ENCODE peak calls at places on chromosome 17, in four cellular contexts. X is mesendoderm, K is fibroblast of lung, H is A549. D is an unnamed sample. For H3K4me1, the result is how much of the 10 kb centered on the place peaks cover.

GRCh38 chr17:38341035-38341721 is 2.6 kb downstream of the GPR179 start:
- DNase-seq in X (peak), H (no peak), K (no peak), D (no peak)

GRCh38 chr17:27038676-27039075 is 255.2 kb upstream of the WSB1 start:
- DNase-seq in H (no peak), K (no peak), X (peak), D (no peak)

GRCh38 chr17:64196626-64197025 is 66.4 kb downstream of the TEX2 start:
- DNase-seq in K (peak), X (no peak), H (no peak), D (no peak)

GRCh38 chr17:58215685-58216084 is 3.4 kb downstream of the MKS1 start:
- DNase-seq in H (no peak), K (no peak), X (peak), D (no peak)

GRCh38 chr17:49574283-49574892 is 1.3 kb upstream of the NXPH3 start:
- DNase-seq in X (no peak), K (no peak), H (no peak), D (no peak)

GRCh38 chr17:37025847-37026533 is 77.2 kb downstream of the AATF start:
- DNase-seq in K (no peak), H (no peak), X (no peak), D (no peak)

GRCh38 chr17:841313-841712 is 59.2 kb downstream of the MRM3 start:
- DNase-seq in X (no peak), H (no peak), K (no peak), D (no peak)

GRCh38 chr17:77458202-77459017 is 317.6 kb downstream of the SEC14L1 start:
- DNase-seq in K (no peak), X (no peak), H (no peak), D (no peak)

GRCh38 chr17:38469875-38470274 is 41.6 kb downstream of the ARHGAP23 start:
- DNase-seq in K (peak), X (peak), H (no peak), D (no peak)

GRCh38 chr17:55410722-55411462 is 10.7 kb downstream of the MMD start:
- DNase-seq in X (no peak), K (no peak), H (no peak), D (no peak)

GRCh38 chr17:20988896-20989295 is 53.9 kb downstream of the USP22 start:
- DNase-seq in K (no peak), X (no peak), H (no peak), D (no peak)

GRCh38 chr17:56110463-56111138 is 42.7 kb upstream of the ANKFN1 start:
- DNase-seq in K (no peak), H (no peak), X (no peak), D (no peak)

GRCh38 chr17:82236142-82236971 is 7.5 kb downstream of the SLC16A3 start:
- DNase-seq in H (peak), X (peak), K (peak), D (no peak)

GRCh38 chr17:75152971-75153853 is 1.1 kb downstream of the JPT1 start:
- DNase-seq in K (peak), X (peak), H (peak), D (no peak)

GRCh38 chr17:45143767-45144198 is 4.5 kb upstream of the HEXIM1 start:
- DNase-seq in H (no peak), X (peak), K (peak), D (no peak)

GRCh38 chr17:47635734-47636133 is 14.0 kb upstream of the KPNB1 start:
- DNase-seq in H (no peak), K (no peak), X (no peak), D (no peak)

GRCh38 chr17:57834146-57834741 is 15.6 kb downstream of the MRPS23 start:
- DNase-seq in X (peak), K (peak), H (no peak), D (no peak)

GRCh38 chr17:75250009-75250471 is 11.4 kb downstream of the GGA3 start:
- DNase-seq in K (peak), H (no peak), X (no peak), D (no peak)

GRCh38 chr17:48646183-48647102 is 20.3 kb upstream of the HOXB9 start:
- DNase-seq in H (peak), K (no peak), X (peak), D (no peak)

GRCh38 chr17:80219777-80220708 is at the start of the genes SGSH and SLC26A11:
- DNase-seq in X (peak), H (peak), K (peak), D (peak)

GRCh38 chr17:27226611-27227234 is 67.2 kb upstream of the WSB1 start:
- DNase-seq in H (no peak), X (no peak), K (peak), D (no peak)

GRCh38 chr17:75034236-75034908 is 12.4 kb downstream of the ATP5PD start:
- DNase-seq in X (peak), H (peak), K (peak), D (peak)

GRCh38 chr17:78133971-78134898 is 3.7 kb downstream of the TMC8 start:
- DNase-seq in H (peak), K (no peak), X (peak), D (peak)

GRCh38 chr17:63740464-63741181 is 976 bp downstream of the STRADA start:
- DNase-seq in H (no peak), K (peak), X (peak), D (no peak)

GRCh38 chr17:58337126-58337599 is 8.6 kb upstream of the TSPOAP1 start:
- DNase-seq in X (peak), K (no peak), H (no peak), D (no peak)

GRCh38 chr17:12463102-12463501 is 202.6 kb upstream of the MYOCD start:
- DNase-seq in X (no peak), K (peak), H (no peak), D (no peak)

DNA sequence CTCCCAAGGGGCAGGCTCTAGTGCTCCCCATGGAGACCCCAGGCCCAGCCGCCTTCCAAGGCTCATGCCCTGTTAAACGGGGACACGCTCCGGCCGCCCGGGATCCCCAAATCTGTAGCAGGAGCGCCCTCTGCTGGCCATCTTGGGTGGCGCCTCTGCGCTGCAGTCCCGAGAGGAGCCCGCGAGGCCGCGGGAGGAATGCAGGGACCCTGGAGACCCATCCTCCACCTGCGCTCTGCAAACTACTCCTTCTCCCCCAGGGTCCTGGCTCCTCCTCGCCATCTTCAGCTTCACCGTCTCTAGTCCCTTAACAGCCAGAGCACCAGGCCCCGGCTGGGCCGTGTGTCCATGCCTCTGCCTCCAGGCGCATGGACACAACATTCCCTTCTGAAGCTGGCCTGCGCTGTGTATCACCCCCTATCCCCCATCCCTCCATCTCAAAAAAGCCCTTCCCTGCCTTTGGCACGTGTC is 23.6 kb upstream of the KRT17 start:
- DNase-seq in X (peak), H (peak), K (peak), D (peak)
- H3K4me1 ChIP-seq in X (under half), H (under half), K (under half), D (under half)

GRCh38 chr17:8654822-8655221 is 24.3 kb upstream of the MYH10 start:
- DNase-seq in K (no peak), X (no peak), H (no peak), D (no peak)
- H3K27ac ChIP-seq in K (no peak), X (no peak), H (no peak), D (no peak)

GRCh38 chr17:35560703-35561102 is at the start of gene SLFN14:
- DNase-seq in X (peak), H (no peak), K (no peak), D (no peak)
- H3K4me1 ChIP-seq in X (under half), H (under half), K (under half), D (under half)

DNA sequence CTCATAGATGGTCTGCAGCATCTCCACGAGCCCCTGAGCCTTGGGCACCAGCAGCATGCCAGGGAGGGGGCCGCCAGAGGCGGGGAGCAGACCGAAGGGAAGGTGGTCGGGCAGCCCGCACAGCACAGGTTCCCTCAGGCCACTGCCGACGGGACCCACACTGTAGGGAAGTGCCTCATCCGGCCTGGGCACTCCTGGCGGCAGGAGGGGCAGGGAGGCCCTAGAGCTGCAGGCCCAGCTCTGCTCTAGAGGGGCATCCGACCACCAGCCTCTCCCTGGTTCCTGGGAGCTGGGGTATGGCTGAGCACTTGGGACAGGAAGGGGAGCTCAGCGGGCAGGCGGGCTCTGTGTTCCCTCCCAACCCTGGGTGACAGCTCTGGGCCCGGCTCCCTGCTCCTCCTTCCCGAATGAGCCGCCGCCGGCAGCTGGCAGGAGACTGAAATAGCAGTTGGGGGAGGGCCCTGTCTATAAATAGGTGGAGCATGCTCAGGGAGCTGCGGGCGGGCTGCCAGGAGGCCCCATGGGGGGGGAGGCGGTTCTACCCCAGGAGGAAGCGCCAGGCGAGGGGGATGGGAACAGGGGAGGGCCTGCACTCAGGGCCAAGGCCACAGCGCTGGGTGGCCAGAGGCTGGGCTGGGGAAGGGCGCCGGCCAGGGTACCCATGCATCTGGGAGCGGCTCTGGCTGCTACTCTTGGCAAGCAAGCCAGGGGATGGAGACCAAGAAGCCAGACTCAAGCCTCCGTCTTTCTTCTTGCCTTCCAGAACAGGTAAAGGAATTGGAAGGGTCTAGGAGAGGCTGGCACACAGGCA is 12.4 kb downstream of the HDAC5 start:
- DNase-seq in X (peak), K (peak), H (peak), D (no peak)
- H3K27ac ChIP-seq in X (peak), K (peak), H (peak), D (no peak)

GRCh38 chr17:17839792-17840707 is 3.3 kb upstream of the SREBF1 start:
- DNase-seq in H (peak), X (peak), K (peak), D (peak)
- H3K4me1 ChIP-seq in H (half or more), X (under half), K (under half), D (under half)

GRCh38 chr17:40068917-40069750 is 6.4 kb downstream of the THRA start:
- DNase-seq in K (peak), X (peak), H (no peak), D (no peak)

GRCh38 chr17:40070895-40071719 is 8.3 kb downstream of the THRA start:
- DNase-seq in K (no peak), X (no peak), H (no peak), D (no peak)

GRCh38 chr17:40068584-40068916 is 5.8 kb downstream of the THRA start:
- DNase-seq in K (no peak), X (no peak), H (no peak), D (no peak)

GRCh38 chr17:40070644-40070894 is 7.8 kb downstream of the THRA start:
- DNase-seq in H (no peak), K (no peak), X (no peak), D (no peak)

GRCh38 chr17:40069751-40070643 is 7.2 kb downstream of the THRA start:
- DNase-seq in K (peak), X (no peak), H (peak), D (no peak)
- H3K27ac ChIP-seq in K (no peak), X (no peak), H (peak), D (no peak)

GRCh38 chr17:68461589-68461988 is 4.3 kb upstream of the WIPI1 start:
- DNase-seq in X (no peak), H (no peak), K (no peak), D (no peak)
- H3K4me1 ChIP-seq in X (under half), H (under half), K (under half), D (under half)